ENCODE peak calls at places on chromosomes 3 and 15, in five cellular contexts. X, M, U, G and F are unnamed samples.

GRCh38 chr3:159185443-159186050 is 383.7 kb downstream of the MFSD1 start:
- DNase-seq in X (no peak), M (no peak), U (no peak), G (no peak), F (no peak)

GRCh38 chr3:184332370-184333090 is 4.9 kb upstream of the FAM131A start:
- DNase-seq in X (no peak), M (no peak), U (no peak), G (no peak), F (peak; percentile 86)

GRCh38 chr3:15313461-15313860 is 18.9 kb downstream of the SH3BP5 start:
- DNase-seq in X (peak; percentile 85), M (no peak), U (peak; percentile 83), G (no peak), F (no peak)

GRCh38 chr3:175484666-175485065 is 625.5 kb downstream of the NAALADL2 start:
- DNase-seq in X (no peak), M (no peak), U (no peak), G (no peak), F (no peak)

GRCh38 chr15:39896101-39896500 is 24.0 kb downstream of the GPR176 start:
- DNase-seq in X (no peak), M (no peak), U (no peak), G (no peak), F (no peak)

GRCh38 chr3:106640353-106640752 is 736.9 kb upstream of the CCDC54 start:
- DNase-seq in X (no peak), M (no peak), U (no peak), G (no peak), F (no peak)

GRCh38 chr3:158097141-158097540 is 9.1 kb downstream of the SHOX2 start:
- DNase-seq in X (no peak), M (no peak), U (no peak), G (no peak), F (no peak)

GRCh38 chr15:78620021-78620838 is 566 bp downstream of the CHRNA3 start:
- DNase-seq in X (no peak), M (no peak), U (no peak), G (no peak), F (peak; percentile 64)

GRCh38 chr3:124032351-124032880 is 40.5 kb upstream of the ROPN1 start:
- DNase-seq in X (no peak), M (no peak), U (no peak), G (peak; percentile 43), F (no peak)

GRCh38 chr3:67946446-67946845 is 292.0 kb upstream of the SUCLG2 start:
- DNase-seq in X (no peak), M (no peak), U (no peak), G (no peak), F (no peak)

GRCh38 chr15:92391640-92392039 is 2.0 kb upstream of the ST8SIA2 start:
- DNase-seq in X (no peak), M (no peak), U (no peak), G (no peak), F (no peak)

GRCh38 chr15:100339999-100340398 is 1.8 kb downstream of the ADAMTS17 start:
- DNase-seq in X (no peak), M (no peak), U (no peak), G (no peak), F (no peak)

GRCh38 chr3:24145981-24146822 is 201.1 kb downstream of the NR1D2 start:
- DNase-seq in X (no peak), M (no peak), U (no peak), G (no peak), F (no peak)

GRCh38 chr15:68408971-68409370 is 23.0 kb downstream of the ITGA11 start:
- DNase-seq in X (no peak), M (no peak), U (no peak), G (peak; percentile 6), F (peak; percentile 40)

GRCh38 chr3:65412591-65412990 is 626.1 kb downstream of the MAGI1 start:
- DNase-seq in X (no peak), M (no peak), U (no peak), G (peak; percentile 91), F (no peak)

GRCh38 chr3:61985020-61985419 is 388.3 kb downstream of the FEZF2 start:
- DNase-seq in X (no peak), M (no peak), U (no peak), G (no peak), F (no peak)

GRCh38 chr3:13008114-13008995 is 64.9 kb downstream of the IQSEC1 start:
- DNase-seq in X (no peak), M (no peak), U (peak; percentile 18), G (no peak), F (no peak)

GRCh38 chr3:135089451-135089850 is 294.4 kb downstream of the EPHB1 start:
- DNase-seq in X (no peak), M (no peak), U (no peak), G (no peak), F (no peak)

GRCh38 chr3:43894176-43895049 is 203.7 kb downstream of the ABHD5 start:
- DNase-seq in X (no peak), M (peak; percentile 37), U (peak; percentile 64), G (peak; percentile 20), F (no peak)

GRCh38 chr3:38916706-38917105 is 100.7 kb upstream of the SCN10A start:
- DNase-seq in X (no peak), M (no peak), U (no peak), G (no peak), F (no peak)

GRCh38 chr15:91051248-91051647 is 28.9 kb upstream of the VPS33B start:
- DNase-seq in X (no peak), M (no peak), U (no peak), G (no peak), F (peak; percentile 57)
- TF ChIP-seq CTCF in X (no peak), M (no peak), U (no peak), G (no peak), F (no peak)

GRCh38 chr15:56985871-56986270 is 67.4 kb downstream of the TCF12 start:
- DNase-seq in X (no peak), M (no peak), U (no peak), G (no peak), F (no peak)
- H3K4me1 ChIP-seq in X (peaks cover 27% of the 10 kb centered on the region), M (peaks cover 28% of the 10 kb centered on the region), U (peaks cover 52% of the 10 kb centered on the region), G (peaks cover 9% of the 10 kb centered on the region), F (peaks cover 36% of the 10 kb centered on the region)

GRCh38 chr15:57138260-57138895 is 219.9 kb downstream of the TCF12 start:
- DNase-seq in X (peak; percentile 30), M (no peak), U (no peak), G (no peak), F (no peak)
- H3K27ac ChIP-seq in X (no peak overlapping the region), M (no peak overlapping the region), U (no peak overlapping the region), G (no peak overlapping the region), F (no peak overlapping the region)

GRCh38 chr3:128278761-128279593 is 125.7 kb downstream of the EEFSEC start:
- DNase-seq in X (peak; percentile 43), M (no peak), U (peak; percentile 58), G (peak; percentile 40), F (no peak)
- TF ChIP-seq CTCF in X (no peak), M (no peak), U (peak; percentile 10), G (no peak), F (no peak)

DNA sequence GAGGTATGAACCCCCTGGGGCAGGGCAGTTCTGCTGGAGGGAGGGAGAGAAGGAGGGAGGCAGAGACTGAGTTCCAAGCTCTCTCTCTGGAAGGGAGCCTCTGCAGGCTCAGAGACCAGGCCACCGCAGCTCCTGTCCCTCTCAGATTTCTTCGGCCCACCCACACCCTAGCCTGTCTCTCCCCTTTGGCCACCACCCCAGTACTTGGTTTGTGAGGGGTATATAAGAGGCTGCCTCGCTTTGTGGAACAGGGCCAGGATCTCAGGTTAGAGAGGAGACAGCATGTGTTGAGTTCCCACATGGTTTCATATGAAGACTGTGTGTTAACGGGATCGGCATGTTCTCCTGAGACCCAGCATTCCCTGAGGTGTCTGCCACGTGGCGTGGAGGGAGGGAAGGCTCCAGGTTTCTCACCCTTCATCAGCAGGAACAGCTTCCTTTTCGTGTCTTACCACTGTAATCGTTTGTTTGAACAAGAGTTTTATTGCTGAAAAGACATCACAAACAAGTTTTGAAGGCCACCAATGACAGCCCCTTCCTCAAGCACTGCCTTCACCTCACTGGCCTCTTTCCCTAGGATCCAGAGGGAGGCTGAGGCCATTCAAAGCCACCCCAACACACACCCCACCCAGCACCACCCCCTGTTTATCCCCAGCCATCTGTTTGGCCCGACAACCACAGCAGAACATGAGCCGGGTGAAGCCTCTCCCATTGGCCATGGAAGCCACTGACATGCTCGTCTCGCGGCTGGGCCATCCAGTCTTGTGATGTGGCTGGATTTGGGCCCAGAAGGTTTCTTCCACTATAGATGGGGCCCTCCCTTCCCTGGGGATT is 9.8 kb downstream of the BHLHE40 start:
- DNase-seq in X (no peak), M (no peak), U (no peak), G (peak; percentile 64), F (no peak)
- H3K4me1 ChIP-seq in X (peaks cover 4% of the 10 kb centered on the region), M (peaks cover 30% of the 10 kb centered on the region), U (peaks cover 52% of the 10 kb centered on the region), G (peaks cover 3% of the 10 kb centered on the region), F (peaks cover 42% of the 10 kb centered on the region)

GRCh38 chr3:9881440-9881839 is 1.4 kb upstream of the CIDEC start:
- DNase-seq in X (no peak), M (no peak), U (no peak), G (no peak), F (no peak)

GRCh38 chr3:9884555-9885165 is 4.6 kb upstream of the CIDEC start:
- DNase-seq in X (no peak), M (no peak), U (no peak), G (no peak), F (no peak)

GRCh38 chr3:9887478-9887877 is 2.9 kb upstream of the JAGN1 start:
- DNase-seq in X (no peak), M (no peak), U (no peak), G (no peak), F (no peak)

GRCh38 chr3:9886328-9886727 is 4.1 kb upstream of the JAGN1 start:
- DNase-seq in X (no peak), M (no peak), U (no peak), G (no peak), F (no peak)

DNA sequence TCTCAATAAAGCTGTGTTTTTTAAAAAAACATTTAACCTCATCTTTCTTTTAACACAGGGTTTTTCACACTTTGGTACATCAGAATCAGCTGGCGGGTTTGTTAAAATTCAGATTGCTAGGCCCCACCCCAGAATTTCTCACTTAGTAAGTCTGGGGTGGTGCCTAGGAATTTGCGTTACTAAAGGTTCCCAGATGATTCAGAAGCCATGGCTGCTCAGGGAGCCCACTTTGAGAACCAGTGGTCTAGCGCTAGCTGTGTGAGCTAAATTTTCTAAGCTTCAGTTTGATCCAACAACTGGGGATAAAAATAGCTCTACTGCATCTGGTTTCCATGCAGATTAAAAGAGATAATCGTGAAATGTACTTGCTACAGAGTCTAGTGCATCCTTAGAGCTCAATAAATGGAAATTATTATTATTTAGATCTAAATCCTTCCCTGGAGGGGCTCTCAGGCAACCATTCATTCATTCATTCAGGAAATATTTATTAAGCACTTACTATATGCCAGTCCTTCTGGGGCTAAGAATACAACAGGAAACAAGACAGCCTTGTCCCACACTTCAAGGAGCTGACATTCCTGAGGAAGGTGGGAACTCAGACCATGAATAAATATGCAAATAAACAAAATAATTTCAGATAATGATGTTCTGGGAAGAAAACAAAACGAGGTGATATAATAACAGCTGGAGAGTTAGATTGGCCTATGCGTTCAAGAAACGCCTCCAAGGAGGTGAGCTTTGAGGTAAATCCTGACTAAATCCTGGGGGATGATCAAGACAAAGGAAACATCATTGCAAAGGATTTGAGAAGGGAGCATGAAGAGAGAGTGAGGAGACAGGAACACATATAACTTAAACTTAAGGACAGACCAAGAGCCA is 3.9 kb upstream of the CIDEC start:
- DNase-seq in X (no peak), M (no peak), U (no peak), G (no peak), F (no peak)
- H3K27ac ChIP-seq in X (no peak overlapping the region), M (peak overlapping the region; percentile 79), U (no peak overlapping the region), G (no peak overlapping the region), F (peak overlapping the region; percentile 98)

DNA sequence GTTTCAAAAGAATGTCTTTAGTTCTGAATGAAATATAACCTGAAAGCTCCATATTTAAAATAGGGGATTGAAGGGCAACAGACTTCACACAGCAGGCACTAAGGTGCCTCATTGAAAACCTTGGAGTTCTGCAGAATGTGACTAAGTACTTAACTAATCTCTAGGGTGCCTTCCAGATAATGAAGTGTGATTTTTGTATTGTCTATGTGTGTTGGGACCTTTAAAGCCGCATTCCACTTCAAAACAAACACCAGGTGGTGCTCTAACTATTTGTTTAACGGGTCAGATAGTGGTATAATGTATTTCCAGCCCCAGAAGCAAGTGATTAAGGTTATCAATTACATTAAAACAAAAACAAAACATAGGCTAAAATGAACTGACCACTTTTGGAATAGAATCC is 28.0 kb downstream of the TFG start:
- DNase-seq in X (no peak), M (no peak), U (no peak), G (no peak), F (no peak)
- TF ChIP-seq CTCF in X (no peak), M (peak; percentile 34), U (peak; percentile 24), G (no peak), F (peak; percentile 56)